ENCODE peak calls at places on chromosomes 4 and X, in five cellular contexts. E is neural crest cell, K is foreskin keratinocyte, I is GM13977, W is upper lobe of right lung. U is an unnamed sample.

GRCh38 chr4:40038972-40039371 is 17.7 kb upstream of the N4BP2 start:
- DNase-seq in I (no peak), E (no peak), K (peak), W (no peak), U (no peak)

GRCh38 chrX:15334561-15334960 is 762 bp downstream of the PIGA start:
- DNase-seq in K (peak), I (peak), E (no peak), W (no peak), U (no peak)

GRCh38 chr4:47528651-47529050 is 43.6 kb downstream of the ATP10D start:
- DNase-seq in W (no peak), E (no peak), I (no peak), K (peak), U (no peak)

GRCh38 chr4:1715002-1715761 is 3.1 kb upstream of the SLBP start:
- DNase-seq in W (peak), E (no peak), I (peak), K (no peak), U (peak)

GRCh38 chrX:12956704-12957541 is 18.0 kb upstream of the TMSB4X start:
- DNase-seq in K (peak), W (no peak), E (no peak), I (peak), U (no peak)

GRCh38 chr4:41507292-41507933 is 30.5 kb upstream of the LIMCH1 start:
- DNase-seq in W (no peak), K (peak), I (no peak), E (no peak), U (no peak)

GRCh38 chrX:78619829-78620228 is 39.3 kb downstream of the RTL3 start:
- DNase-seq in K (no peak), I (no peak), W (no peak), E (no peak), U (no peak)

GRCh38 chr4:152981842-152982241 is 45.7 kb downstream of the FHDC1 start:
- DNase-seq in E (no peak), K (no peak), W (no peak), I (no peak), U (no peak)

GRCh38 chr4:139042981-139043460 is 27.4 kb downstream of the NOCT start:
- DNase-seq in K (no peak), I (no peak), W (no peak), E (no peak), U (no peak)

GRCh38 chr4:44319129-44319528 is 129.5 kb downstream of the KCTD8 start:
- DNase-seq in I (no peak), E (no peak), W (no peak), K (no peak), U (no peak)

GRCh38 chr4:12933760-12934221 is 550.3 kb downstream of the RAB28 start:
- DNase-seq in W (no peak), E (peak), K (no peak), I (no peak), U (no peak)

GRCh38 chr4:155120536-155120935 is 87.9 kb upstream of the NPY2R start:
- DNase-seq in W (no peak), E (no peak), I (no peak), K (no peak), U (no peak)

GRCh38 chr4:5976431-5976830 is 41.8 kb downstream of the C4orf50 start:
- DNase-seq in E (no peak), K (no peak), I (no peak), W (peak), U (no peak)

GRCh38 chrX:7147431-7147977 is at the start of gene STS:
- DNase-seq in E (peak), W (no peak), I (peak), K (peak), U (peak)

GRCh38 chr4:158500054-158500453 is 21.6 kb upstream of the RXFP1 start:
- DNase-seq in I (no peak), K (no peak), W (no peak), E (no peak), U (no peak)

GRCh38 chr4:139144911-139145551 is 32.0 kb downstream of the ELF2 start:
- DNase-seq in W (no peak), K (no peak), I (no peak), E (no peak), U (no peak)

GRCh38 chrX:24963823-24964222 is 51.9 kb downstream of the ARX start:
- DNase-seq in I (no peak), E (no peak), K (no peak), W (no peak), U (peak)

GRCh38 chrX:33725556-33726232 is 406.4 kb downstream of the FAM47A start:
- DNase-seq in W (no peak), I (no peak), K (peak), E (peak), U (peak)

GRCh38 chr4:105092356-105092755 is 54.3 kb upstream of the TET2 start:
- DNase-seq in W (no peak), I (no peak), E (no peak), K (peak), U (no peak)

GRCh38 chr4:47287735-47288134 is 175.8 kb downstream of the COMMD8 start:
- DNase-seq in K (peak), W (no peak), I (peak), E (no peak), U (no peak)

GRCh38 chr4:154366956-154367355 is 124.6 kb downstream of the DCHS2 start:
- DNase-seq in I (no peak), E (no peak), K (peak), W (no peak), U (no peak)

GRCh38 chr4:112704991-112705845 is 68.3 kb downstream of the LARP7 start:
- DNase-seq in E (peak), I (peak), K (peak), W (peak), U (peak)

GRCh38 chr4:112706840-112707207 is 69.9 kb downstream of the LARP7 start:
- DNase-seq in W (no peak), K (no peak), I (no peak), E (no peak), U (no peak)

GRCh38 chr4:112704322-112704721 is 67.4 kb downstream of the LARP7 start:
- DNase-seq in K (no peak), W (no peak), E (no peak), I (no peak), U (no peak)

GRCh38 chr4:112700679-112701078 is 63.7 kb downstream of the LARP7 start:
- DNase-seq in I (no peak), W (no peak), E (no peak), K (no peak), U (no peak)

GRCh38 chr4:112702892-112703291 is 65.9 kb downstream of the LARP7 start:
- DNase-seq in K (no peak), E (no peak), W (no peak), I (no peak), U (no peak)
- TF ChIP-seq CTCF in K (no peak), E (no peak), W (no peak), I (no peak), U (no peak)

GRCh38 chr4:183636488-183636887 is 22.5 kb downstream of the RWDD4 start:
- DNase-seq in I (no peak), E (no peak), W (no peak), K (no peak), U (no peak)
- TF ChIP-seq CTCF in I (no peak), E (no peak), W (no peak), K (no peak), U (no peak)

DNA sequence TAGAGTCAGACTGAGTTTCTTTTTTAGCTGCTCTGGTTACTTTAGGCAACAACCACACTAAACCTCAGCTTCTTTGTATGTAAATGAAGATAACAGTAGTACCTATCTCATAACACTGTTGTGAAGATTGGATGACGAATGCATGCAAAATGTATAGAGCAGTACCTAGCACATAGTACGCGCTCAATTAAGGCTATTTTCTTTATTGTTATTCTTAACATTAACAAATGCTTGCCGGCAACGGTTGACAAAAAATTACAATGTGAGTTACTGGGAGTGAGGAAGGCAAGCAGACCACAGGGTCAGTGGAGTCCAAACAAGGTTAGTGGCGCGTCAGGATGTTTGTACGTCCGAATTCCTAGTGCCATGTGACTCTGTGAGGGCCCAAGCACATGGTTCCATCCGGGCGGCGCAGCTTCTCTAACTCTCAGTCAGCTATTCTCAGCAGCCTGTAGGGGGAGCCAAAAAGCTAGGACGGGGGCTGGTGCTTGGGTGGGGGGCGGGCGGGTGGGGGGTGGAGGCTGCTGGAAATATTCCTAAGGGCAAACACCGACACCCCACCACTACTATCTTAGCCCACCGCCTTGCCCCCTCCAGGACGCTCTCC is 795 bp upstream of the NALF2 start:
- DNase-seq in E (no peak), K (no peak), I (no peak), W (no peak), U (no peak)
- TF ChIP-seq CTCF in E (peak), K (no peak), I (peak), W (peak), U (peak)

GRCh38 chr4:94256833-94257232 is 49.2 kb downstream of the SMARCAD1 start:
- DNase-seq in K (no peak), E (no peak), W (no peak), I (no peak), U (no peak)
- TF ChIP-seq CTCF in K (peak), E (peak), W (no peak), I (peak), U (no peak)

GRCh38 chrX:118644378-118644777 is 83.0 kb upstream of the IL13RA1 start:
- DNase-seq in K (no peak), W (no peak), E (no peak), I (no peak), U (no peak)
- TF ChIP-seq CTCF in K (peak), W (peak), E (peak), I (peak), U (no peak)

DNA sequence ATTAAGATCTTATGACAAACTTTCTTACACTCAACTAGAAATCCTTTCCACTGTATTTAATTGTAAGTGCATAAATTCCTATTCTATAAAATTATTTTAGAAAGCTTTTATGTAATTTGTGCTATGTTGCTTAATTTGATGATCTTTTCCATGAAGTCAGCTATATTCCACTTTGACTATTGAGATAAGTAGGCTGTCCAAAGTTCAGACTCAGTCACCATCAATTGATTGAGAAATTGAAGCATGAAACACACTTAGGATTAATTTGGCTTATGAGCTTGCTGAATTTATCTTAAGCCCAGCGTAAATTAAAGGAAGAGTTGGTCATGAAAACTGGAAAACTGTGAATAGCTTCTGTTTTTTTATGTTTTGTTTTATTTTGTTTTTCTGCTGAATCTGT is 18.7 kb upstream of the UGT2B10 start:
- DNase-seq in W (no peak), E (no peak), K (no peak), I (no peak), U (no peak)
- TF ChIP-seq CTCF in W (no peak), E (no peak), K (no peak), I (no peak), U (no peak)

GRCh38 chr4:17124767-17125166 is 226.3 kb upstream of the LDB2 start:
- DNase-seq in K (no peak), W (no peak), E (no peak), I (no peak), U (no peak)
- TF ChIP-seq CTCF in K (peak), W (no peak), E (peak), I (no peak), U (peak)